ENCODE peak calls at places on chromosome 16, in five cellular contexts. One of them, this sample, is unnamed.

GRCh38 chr16:6038966-6039530 is 941.5 kb upstream of the EEF2KMT start:
- DNase-seq in IMR-90: no peak
- DNase-seq in MM.1S: no peak
- DNase-seq in CD8-positive, alpha-beta T cell: no peak
- DNase-seq in A549: no peak
- DNase-seq in this sample: no peak

GRCh38 chr16:68715471-68715870 is 21.6 kb upstream of the CDH1 start:
- DNase-seq in CD8-positive, alpha-beta T cell: no peak
- DNase-seq in MM.1S: no peak
- DNase-seq in A549: no peak
- DNase-seq in IMR-90: no peak
- DNase-seq in this sample: no peak

GRCh38 chr16:81651758-81652718 is 127.1 kb upstream of the PLCG2 start:
- DNase-seq in MM.1S: peak
- DNase-seq in IMR-90: no peak
- DNase-seq in A549: no peak
- DNase-seq in CD8-positive, alpha-beta T cell: no peak
- DNase-seq in this sample: no peak

GRCh38 chr16:84520778-84521770 is 16.6 kb upstream of the MEAK7 start:
- DNase-seq in MM.1S: no peak
- DNase-seq in IMR-90: no peak
- DNase-seq in CD8-positive, alpha-beta T cell: no peak
- DNase-seq in A549: no peak
- DNase-seq in this sample: no peak

GRCh38 chr16:13307861-13308260 is 406.5 kb downstream of the SHISA9 start:
- DNase-seq in A549: no peak
- DNase-seq in MM.1S: no peak
- DNase-seq in IMR-90: no peak
- DNase-seq in CD8-positive, alpha-beta T cell: no peak
- DNase-seq in this sample: peak

GRCh38 chr16:27330542-27330941 is 16.8 kb downstream of the IL4R start:
- DNase-seq in IMR-90: peak
- DNase-seq in A549: no peak
- DNase-seq in CD8-positive, alpha-beta T cell: no peak
- DNase-seq in MM.1S: no peak
- DNase-seq in this sample: peak

GRCh38 chr16:80612461-80613017 is 71.7 kb downstream of the DYNLRB2 start:
- DNase-seq in MM.1S: no peak
- DNase-seq in A549: no peak
- DNase-seq in CD8-positive, alpha-beta T cell: no peak
- DNase-seq in IMR-90: no peak
- DNase-seq in this sample: no peak

GRCh38 chr16:82888616-82889015 is 261.8 kb downstream of the CDH13 start:
- DNase-seq in CD8-positive, alpha-beta T cell: no peak
- DNase-seq in A549: no peak
- DNase-seq in MM.1S: no peak
- DNase-seq in IMR-90: peak
- DNase-seq in this sample: peak

GRCh38 chr16:54511181-54511731 is 224.7 kb upstream of the IRX3 start:
- DNase-seq in MM.1S: no peak
- DNase-seq in IMR-90: no peak
- DNase-seq in A549: no peak
- DNase-seq in CD8-positive, alpha-beta T cell: no peak
- DNase-seq in this sample: no peak

GRCh38 chr16:11080999-11081630 is 136.8 kb downstream of the CLEC16A start:
- DNase-seq in MM.1S: no peak
- DNase-seq in CD8-positive, alpha-beta T cell: no peak
- DNase-seq in A549: no peak
- DNase-seq in IMR-90: no peak
- DNase-seq in this sample: no peak

GRCh38 chr16:85179344-85180046 is 67.2 kb upstream of the CIBAR2 start:
- DNase-seq in IMR-90: no peak
- DNase-seq in CD8-positive, alpha-beta T cell: no peak
- DNase-seq in MM.1S: no peak
- DNase-seq in A549: no peak
- DNase-seq in this sample: peak

GRCh38 chr16:23185661-23186060 is 3.1 kb downstream of the SCNN1G start:
- DNase-seq in IMR-90: no peak
- DNase-seq in CD8-positive, alpha-beta T cell: no peak
- DNase-seq in A549: no peak
- DNase-seq in MM.1S: no peak
- DNase-seq in this sample: no peak

GRCh38 chr16:11909653-11910551 is 5.9 kb downstream of the GSPT1 start:
- DNase-seq in A549: no peak
- DNase-seq in MM.1S: no peak
- DNase-seq in IMR-90: peak
- DNase-seq in CD8-positive, alpha-beta T cell: no peak
- DNase-seq in this sample: peak

GRCh38 chr16:74667215-74667765 is 613 bp upstream of the RFWD3 start:
- DNase-seq in MM.1S: peak
- DNase-seq in A549: no peak
- DNase-seq in CD8-positive, alpha-beta T cell: peak
- DNase-seq in IMR-90: peak
- DNase-seq in this sample: no peak

GRCh38 chr16:1812732-1813163 is 13.9 kb downstream of the HAGH start:
- DNase-seq in A549: peak
- DNase-seq in IMR-90: peak
- DNase-seq in MM.1S: no peak
- DNase-seq in CD8-positive, alpha-beta T cell: peak
- DNase-seq in this sample: peak

GRCh38 chr16:4852221-4852872 is 5.1 kb downstream of the UBN1 start:
- DNase-seq in A549: peak
- DNase-seq in MM.1S: no peak
- DNase-seq in CD8-positive, alpha-beta T cell: no peak
- DNase-seq in IMR-90: peak
- DNase-seq in this sample: no peak

GRCh38 chr16:12502671-12503070 is 301.0 kb downstream of the CPPED1 start:
- DNase-seq in A549: no peak
- DNase-seq in IMR-90: no peak
- DNase-seq in CD8-positive, alpha-beta T cell: no peak
- DNase-seq in MM.1S: no peak
- DNase-seq in this sample: no peak

GRCh38 chr16:24013733-24014645 is 178.2 kb downstream of the PRKCB start:
- DNase-seq in CD8-positive, alpha-beta T cell: peak
- DNase-seq in IMR-90: no peak
- DNase-seq in MM.1S: peak
- DNase-seq in A549: no peak
- DNase-seq in this sample: no peak

GRCh38 chr16:56336071-56336688 is 89.2 kb downstream of the AMFR start:
- DNase-seq in MM.1S: no peak
- DNase-seq in IMR-90: no peak
- DNase-seq in CD8-positive, alpha-beta T cell: no peak
- DNase-seq in A549: no peak
- DNase-seq in this sample: no peak

GRCh38 chr16:11621920-11622651 is 35.4 kb upstream of the LITAF start:
- DNase-seq in MM.1S: peak
- DNase-seq in IMR-90: no peak
- DNase-seq in A549: no peak
- DNase-seq in CD8-positive, alpha-beta T cell: peak
- DNase-seq in this sample: no peak

GRCh38 chr16:8720080-8720966 is 45.9 kb downstream of the ABAT start:
- DNase-seq in CD8-positive, alpha-beta T cell: no peak
- DNase-seq in A549: no peak
- DNase-seq in IMR-90: no peak
- DNase-seq in MM.1S: no peak
- DNase-seq in this sample: no peak

GRCh38 chr16:81231014-81231413 is 7.5 kb upstream of the BCO1 start:
- DNase-seq in IMR-90: no peak
- DNase-seq in CD8-positive, alpha-beta T cell: no peak
- DNase-seq in MM.1S: no peak
- DNase-seq in A549: no peak
- DNase-seq in this sample: no peak

GRCh38 chr16:50547340-50547865 is 793 bp upstream of the NKD1 start:
- DNase-seq in IMR-90: no peak
- DNase-seq in MM.1S: peak
- DNase-seq in A549: peak
- DNase-seq in CD8-positive, alpha-beta T cell: peak
- DNase-seq in this sample: no peak

GRCh38 chr16:84505249-84506156 is 1.0 kb upstream of the MEAK7 start:
- DNase-seq in A549: no peak
- DNase-seq in CD8-positive, alpha-beta T cell: no peak
- DNase-seq in MM.1S: no peak
- DNase-seq in IMR-90: no peak
- DNase-seq in this sample: no peak

GRCh38 chr16:1188781-1189189 is 35.9 kb downstream of the CACNA1H start:
- DNase-seq in CD8-positive, alpha-beta T cell: peak
- DNase-seq in MM.1S: peak
- DNase-seq in IMR-90: peak
- DNase-seq in A549: no peak
- DNase-seq in this sample: peak

GRCh38 chr16:89696598-89697128 is 4.8 kb downstream of the SPATA2L start:
- DNase-seq in MM.1S: peak
- DNase-seq in IMR-90: no peak
- DNase-seq in CD8-positive, alpha-beta T cell: peak
- DNase-seq in A549: no peak
- DNase-seq in this sample: no peak

GRCh38 chr16:2904100-2904921 is 7.4 kb upstream of the FLYWCH1 start:
- DNase-seq in CD8-positive, alpha-beta T cell: peak
- DNase-seq in MM.1S: peak
- DNase-seq in IMR-90: peak
- DNase-seq in A549: peak
- DNase-seq in this sample: peak

GRCh38 chr16:71426069-71426879 is 15.6 kb downstream of the TLE7 start:
- DNase-seq in MM.1S: no peak
- DNase-seq in IMR-90: peak
- DNase-seq in A549: peak
- DNase-seq in CD8-positive, alpha-beta T cell: no peak
- DNase-seq in this sample: peak

GRCh38 chr16:17104654-17105053 is 366.1 kb downstream of the XYLT1 start:
- DNase-seq in MM.1S: no peak
- DNase-seq in A549: no peak
- DNase-seq in CD8-positive, alpha-beta T cell: no peak
- DNase-seq in IMR-90: no peak
- DNase-seq in this sample: no peak

GRCh38 chr16:66247516-66248089 is 118.9 kb upstream of the CDH5 start:
- DNase-seq in IMR-90: peak
- DNase-seq in MM.1S: no peak
- DNase-seq in A549: no peak
- DNase-seq in CD8-positive, alpha-beta T cell: no peak
- DNase-seq in this sample: peak

GRCh38 chr16:86931410-86931941 is 353.1 kb downstream of the FOXL1 start:
- DNase-seq in CD8-positive, alpha-beta T cell: no peak
- DNase-seq in A549: no peak
- DNase-seq in MM.1S: no peak
- DNase-seq in IMR-90: peak
- DNase-seq in this sample: peak

GRCh38 chr16:71303938-71304337 is 14.7 kb upstream of the CMTR2 start:
- DNase-seq in MM.1S: no peak
- DNase-seq in A549: no peak
- DNase-seq in IMR-90: peak
- DNase-seq in CD8-positive, alpha-beta T cell: no peak
- DNase-seq in this sample: no peak

GRCh38 chr16:29007865-29008593 is 23.2 kb downstream of the LAT start:
- DNase-seq in IMR-90: peak
- DNase-seq in CD8-positive, alpha-beta T cell: peak
- DNase-seq in A549: no peak
- DNase-seq in MM.1S: no peak
- DNase-seq in this sample: peak

GRCh38 chr16:22945361-22945760 is 131.4 kb downstream of the HS3ST2 start:
- DNase-seq in IMR-90: no peak
- DNase-seq in A549: no peak
- DNase-seq in CD8-positive, alpha-beta T cell: no peak
- DNase-seq in MM.1S: no peak
- DNase-seq in this sample: no peak

GRCh38 chr16:89072216-89073130 is 21.2 kb upstream of the ACSF3 start:
- DNase-seq in IMR-90: no peak
- DNase-seq in MM.1S: no peak
- DNase-seq in CD8-positive, alpha-beta T cell: no peak
- DNase-seq in A549: no peak
- DNase-seq in this sample: no peak

GRCh38 chr16:80527297-80527696 is 13.5 kb upstream of the DYNLRB2 start:
- DNase-seq in IMR-90: peak
- DNase-seq in A549: no peak
- DNase-seq in MM.1S: peak
- DNase-seq in CD8-positive, alpha-beta T cell: peak
- DNase-seq in this sample: peak

GRCh38 chr16:87834668-87835473 is 34.4 kb downstream of the SLC7A5 start:
- DNase-seq in IMR-90: peak
- DNase-seq in MM.1S: no peak
- DNase-seq in A549: no peak
- DNase-seq in CD8-positive, alpha-beta T cell: no peak
- DNase-seq in this sample: peak

GRCh38 chr16:57863434-57864160 is 61.3 kb upstream of the KIFC3 start:
- DNase-seq in IMR-90: peak
- DNase-seq in MM.1S: peak
- DNase-seq in CD8-positive, alpha-beta T cell: no peak
- DNase-seq in A549: peak
- DNase-seq in this sample: peak
- TF ChIP-seq CTCF in IMR-90: peak
- TF ChIP-seq CTCF in MM.1S: peak
- TF ChIP-seq CTCF in CD8-positive, alpha-beta T cell: no peak
- TF ChIP-seq CTCF in A549: peak
- TF ChIP-seq CTCF in this sample: peak

GRCh38 chr16:21283521-21284289 is 5.6 kb upstream of the CRYM start:
- DNase-seq in IMR-90: peak
- DNase-seq in A549: peak
- DNase-seq in CD8-positive, alpha-beta T cell: no peak
- DNase-seq in MM.1S: no peak
- DNase-seq in this sample: no peak
- TF ChIP-seq CTCF in IMR-90: peak
- TF ChIP-seq CTCF in A549: peak
- TF ChIP-seq CTCF in CD8-positive, alpha-beta T cell: no peak
- TF ChIP-seq CTCF in MM.1S: no peak
- TF ChIP-seq CTCF in this sample: peak

DNA sequence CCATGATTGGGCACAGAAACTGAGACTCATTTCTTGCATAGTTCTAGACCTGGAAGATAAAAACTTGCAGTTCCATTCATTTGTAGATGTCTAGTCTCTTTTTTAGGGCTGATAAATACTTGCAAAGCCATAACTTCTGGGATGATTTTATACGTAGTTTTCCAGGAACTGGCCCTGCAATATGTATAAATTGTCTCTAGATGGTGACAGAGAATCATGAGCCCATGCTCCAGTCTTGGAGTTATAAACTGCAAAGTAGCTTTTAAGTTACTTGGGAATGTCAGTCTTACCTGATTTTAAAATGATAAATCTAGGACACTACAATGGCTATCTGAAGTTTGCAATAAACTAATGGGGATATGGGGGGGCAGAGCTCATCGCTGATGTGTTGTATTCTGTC is 3.0 kb upstream of the ADAMTS18 start:
- DNase-seq in IMR-90: no peak
- DNase-seq in A549: no peak
- DNase-seq in CD8-positive, alpha-beta T cell: no peak
- DNase-seq in MM.1S: no peak
- DNase-seq in this sample: no peak
- TF ChIP-seq CTCF in IMR-90: no peak
- TF ChIP-seq CTCF in A549: peak
- TF ChIP-seq CTCF in CD8-positive, alpha-beta T cell: no peak
- TF ChIP-seq CTCF in MM.1S: no peak
- TF ChIP-seq CTCF in this sample: no peak

GRCh38 chr16:67653131-67654068 is 6.7 kb downstream of the ACD start:
- DNase-seq in IMR-90: no peak
- DNase-seq in MM.1S: no peak
- DNase-seq in A549: no peak
- DNase-seq in CD8-positive, alpha-beta T cell: no peak
- DNase-seq in this sample: no peak
- TF ChIP-seq CTCF in IMR-90: peak
- TF ChIP-seq CTCF in MM.1S: no peak
- TF ChIP-seq CTCF in A549: no peak
- TF ChIP-seq CTCF in CD8-positive, alpha-beta T cell: no peak
- TF ChIP-seq CTCF in this sample: peak

GRCh38 chr16:57736419-57737281 is 1.1 kb downstream of the KATNB1 start:
- DNase-seq in CD8-positive, alpha-beta T cell: peak
- DNase-seq in MM.1S: peak
- DNase-seq in IMR-90: peak
- DNase-seq in A549: peak
- DNase-seq in this sample: peak
- TF ChIP-seq CTCF in CD8-positive, alpha-beta T cell: no peak
- TF ChIP-seq CTCF in MM.1S: no peak
- TF ChIP-seq CTCF in IMR-90: peak
- TF ChIP-seq CTCF in A549: peak
- TF ChIP-seq CTCF in this sample: peak